ENCODE peak calls at places on chromosomes 11 and 22, in four cellular contexts. J is A549, V is IMR-90, F is H1. K is an unnamed sample.

GRCh38 chr11:10909141-10909883 is 51.5 kb upstream of the ZBED5 start:
- DNase-seq in J (no peak), V (peak; percentile 42), F (no peak), K (no peak)

GRCh38 chr22:43131773-43132501 is 11.3 kb downstream of the MCAT start:
- DNase-seq in J (no peak), V (no peak), F (no peak), K (no peak)

GRCh38 chr11:23233075-23233474 is 372.8 kb upstream of the CCDC179 start:
- DNase-seq in J (no peak), V (peak; percentile 76), F (no peak), K (no peak)

GRCh38 chr11:17988465-17988864 is 24.4 kb downstream of the SERGEF start:
- DNase-seq in J (no peak), V (no peak), F (no peak), K (no peak)

GRCh38 chr11:30314625-30315024 is 8.3 kb upstream of the ARL14EP start:
- DNase-seq in J (no peak), V (peak; percentile 34), F (no peak), K (no peak)

GRCh38 chr11:12331239-12331874 is 46.0 kb upstream of the PARVA start:
- DNase-seq in J (peak; percentile 83), V (peak; percentile 88), F (peak; percentile 84), K (peak; percentile 78)

GRCh38 chr22:43777204-43777671 is 34.9 kb downstream of the EFCAB6 start:
- DNase-seq in J (peak; percentile 10), V (peak; percentile 91), F (no peak), K (no peak)

GRCh38 chr22:46280999-46281623 is 13.3 kb downstream of the TTC38 start:
- DNase-seq in J (no peak), V (no peak), F (no peak), K (no peak)

GRCh38 chr11:65401803-65402248 is 15.4 kb downstream of the FRMD8 start:
- DNase-seq in J (no peak), V (no peak), F (no peak), K (peak; percentile 53)

GRCh38 chr11:123561046-123561781 is 93.2 kb downstream of the SCN3B start:
- DNase-seq in J (no peak), V (peak; percentile 56), F (no peak), K (peak; percentile 7)

GRCh38 chr11:57641426-57641825 is 8.3 kb downstream of the YPEL4 start:
- DNase-seq in J (peak; percentile 74), V (peak; percentile 69), F (no peak), K (peak; percentile 47)

GRCh38 chr22:31440681-31441080 is 41.3 kb downstream of the DRG1 start:
- DNase-seq in J (no peak), V (no peak), F (no peak), K (no peak)

GRCh38 chr11:108432783-108433182 is 34.5 kb downstream of the C11orf65 start:
- DNase-seq in J (no peak), V (peak; percentile 42), F (no peak), K (no peak)

GRCh38 chr11:134676516-134677287 is 264.7 kb upstream of the B3GAT1 start:
- DNase-seq in J (no peak), V (no peak), F (no peak), K (no peak)

GRCh38 chr11:114183041-114183511 is 113.1 kb upstream of the NNMT start:
- DNase-seq in J (no peak), V (no peak), F (no peak), K (no peak)

GRCh38 chr11:236774-237767 is at the start of gene PSMD13:
- DNase-seq in J (peak; percentile 77), V (peak; percentile 81), F (peak; percentile 87), K (peak; percentile 66)

GRCh38 chr11:43504316-43504950 is 145.7 kb downstream of the TTC17 start:
- DNase-seq in J (peak; percentile 39), V (peak; percentile 13), F (peak; percentile 47), K (peak; percentile 38)

GRCh38 chr22:18987765-18988164 is 51.7 kb upstream of the PRODH start:
- DNase-seq in J (no peak), V (no peak), F (peak; percentile 78), K (peak; percentile 32)

GRCh38 chr22:32752868-32753520 is 48.5 kb upstream of the TIMP3 start:
- DNase-seq in J (no peak), V (peak; percentile 86), F (no peak), K (no peak)

GRCh38 chr11:116960916-116961315 is 123.5 kb upstream of the APOA1 start:
- DNase-seq in J (no peak), V (peak; percentile 83), F (no peak), K (no peak)

GRCh38 chr11:85123752-85124231 is 503.4 kb downstream of the DLG2 start:
- DNase-seq in J (peak; percentile 4), V (no peak), F (no peak), K (no peak)

GRCh38 chr22:20602589-20603164 is 95.3 kb downstream of the MED15 start:
- DNase-seq in J (no peak), V (no peak), F (peak; percentile 36), K (no peak)

GRCh38 chr11:35166369-35167360 is 27.7 kb downstream of the CD44 start:
- DNase-seq in J (peak; percentile 73), V (peak; percentile 93), F (no peak), K (no peak)

GRCh38 chr11:15123849-15124248 is 9.1 kb downstream of the INSC start:
- DNase-seq in J (no peak), V (peak; percentile 90), F (no peak), K (no peak)

GRCh38 chr11:4115128-4115527 is 20.5 kb downstream of the RRM1 start:
- DNase-seq in J (no peak), V (no peak), F (no peak), K (no peak)

GRCh38 chr22:37633082-37633692 is 6.3 kb upstream of the SH3BP1 start:
- DNase-seq in J (no peak), V (no peak), F (no peak), K (no peak)

GRCh38 chr11:16070573-16070972 is 285.8 kb downstream of the SOX6 start:
- DNase-seq in J (no peak), V (no peak), F (no peak), K (no peak)

GRCh38 chr22:44371741-44372525 is 59.2 kb upstream of the SHISAL1 start:
- DNase-seq in J (no peak), V (no peak), F (no peak), K (no peak)

GRCh38 chr11:110345756-110346155 is 49.3 kb upstream of the RDX start:
- DNase-seq in J (no peak), V (no peak), F (no peak), K (peak; percentile 30)

GRCh38 chr22:41578114-41578513 is 11.5 kb downstream of the PMM1 start:
- DNase-seq in J (no peak), V (no peak), F (no peak), K (no peak)

GRCh38 chr11:76230392-76230791 is 24.1 kb upstream of the WNT11 start:
- DNase-seq in J (no peak), V (no peak), F (no peak), K (no peak)

GRCh38 chr11:76233196-76233921 is 27.1 kb upstream of the WNT11 start:
- DNase-seq in J (no peak), V (no peak), F (no peak), K (no peak)

GRCh38 chr11:76231339-76231738 is 25.0 kb upstream of the WNT11 start:
- DNase-seq in J (no peak), V (no peak), F (no peak), K (no peak)

GRCh38 chr11:76233936-76234703 is 27.8 kb upstream of the WNT11 start:
- DNase-seq in J (no peak), V (no peak), F (no peak), K (no peak)

GRCh38 chr11:76232026-76232665 is 25.8 kb upstream of the WNT11 start:
- DNase-seq in J (no peak), V (no peak), F (no peak), K (no peak)
- TF ChIP-seq MAFK in J (no peak), V (no peak), F (no peak), K (no peak)

GRCh38 chr11:3047637-3048036 is 9.6 kb downstream of the CARS1 start:
- DNase-seq in J (no peak), V (no peak), F (no peak), K (no peak)

GRCh38 chr11:3050386-3051325 is 6.6 kb downstream of the CARS1 start:
- DNase-seq in J (no peak), V (no peak), F (no peak), K (no peak)

GRCh38 chr11:3052109-3052479 is 5.1 kb downstream of the CARS1 start:
- DNase-seq in J (no peak), V (no peak), F (no peak), K (no peak)

GRCh38 chr11:3051435-3052108 is 5.7 kb downstream of the CARS1 start:
- DNase-seq in J (no peak), V (no peak), F (no peak), K (no peak)

DNA sequence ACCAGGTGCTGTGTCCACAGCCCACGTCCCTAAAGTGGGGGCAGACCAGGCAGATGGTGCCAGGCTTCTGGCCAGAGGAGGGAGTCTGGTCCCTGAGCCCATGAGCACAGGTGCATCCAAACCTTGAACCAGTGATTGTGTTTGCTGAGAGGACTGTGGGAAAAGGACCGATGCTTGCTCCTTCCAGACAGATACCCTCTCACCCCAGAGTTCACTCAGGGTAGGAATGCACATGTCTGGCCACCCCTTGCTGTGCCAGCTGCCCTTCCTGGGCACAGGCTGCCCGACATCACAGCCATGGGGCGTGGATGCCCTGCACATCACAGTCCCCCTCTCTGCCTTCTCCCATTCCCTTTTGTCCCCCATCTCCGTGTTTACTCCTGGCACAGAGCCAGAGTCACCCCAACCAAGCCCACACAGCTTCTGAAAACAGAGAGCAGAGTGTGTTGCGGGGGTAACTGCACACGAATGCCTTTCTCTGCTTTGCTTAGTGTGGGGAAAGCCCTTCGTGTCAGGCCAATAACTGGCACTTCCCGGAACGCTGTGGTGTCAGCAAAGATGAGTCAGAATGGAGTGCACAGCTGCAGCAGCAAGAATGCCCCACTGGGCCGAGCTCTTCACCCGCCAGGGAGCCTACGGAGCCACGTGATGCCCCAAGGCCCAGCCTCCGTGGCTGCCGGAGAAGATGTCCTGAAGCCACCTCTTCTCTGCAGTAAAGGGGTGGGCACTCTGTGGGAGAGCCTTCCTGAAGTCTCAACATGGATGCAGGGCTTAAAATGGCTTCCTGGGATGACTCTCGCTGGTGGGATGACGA is 7.6 kb downstream of the CARS1 start:
- DNase-seq in J (peak; percentile 77), V (peak; percentile 98), F (no peak), K (no peak)
- TF ChIP-seq MAFK in J (peak; percentile 72), V (peak; percentile 80), F (no peak), K (no peak)

GRCh38 chr11:6319001-6319878 is 1.1 kb downstream of the CAVIN3 start:
- DNase-seq in J (peak; percentile 6), V (peak; percentile 34), F (peak; percentile 73), K (no peak)
- TF ChIP-seq MAFK in J (no peak), V (no peak), F (no peak), K (no peak)

DNA sequence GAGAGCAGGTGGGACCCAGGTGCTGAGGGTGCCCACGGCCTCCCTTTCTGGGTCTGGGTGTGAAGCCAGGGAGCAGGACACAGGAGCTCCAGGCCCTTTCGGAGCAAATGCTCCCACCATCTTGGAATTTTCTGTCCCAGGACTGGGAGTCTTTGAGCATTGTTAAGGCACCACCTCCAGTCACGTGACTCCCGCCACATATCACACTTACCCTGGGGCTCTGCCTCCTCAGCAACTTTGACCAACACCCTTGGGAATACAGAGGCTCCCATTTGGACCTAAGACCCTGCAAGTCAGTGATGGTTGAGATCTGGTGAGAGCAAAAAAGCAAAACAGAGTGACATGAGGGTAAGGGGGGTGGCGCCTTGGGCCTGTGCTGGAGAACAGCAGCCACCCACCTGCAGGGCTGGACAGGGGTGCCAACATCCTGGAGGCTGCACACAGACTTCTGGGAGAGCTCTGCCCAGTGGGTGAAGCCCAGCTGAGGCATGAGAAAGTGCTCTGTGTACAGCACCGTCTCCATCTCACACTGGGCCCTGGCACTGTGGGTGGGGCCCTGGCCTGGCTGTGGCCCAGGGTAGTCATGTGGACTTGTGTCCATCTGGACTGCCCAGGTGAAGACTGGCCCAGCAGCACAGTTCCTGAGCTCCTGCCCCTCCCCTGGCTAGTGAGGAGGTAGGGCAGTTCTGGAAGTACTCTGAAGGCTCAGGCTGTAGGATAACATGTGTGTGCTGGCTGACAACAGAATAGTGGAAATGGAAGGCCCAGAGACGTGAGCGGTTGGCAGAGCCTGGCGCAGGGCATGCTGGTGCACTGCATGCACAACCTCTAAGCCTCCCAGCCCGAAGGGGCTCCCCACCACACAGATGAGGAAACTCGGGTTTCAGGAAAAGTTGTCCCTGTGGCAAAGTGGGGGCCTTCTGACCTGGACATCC is 35.6 kb downstream of the RSPH14 start:
- DNase-seq in J (no peak), V (no peak), F (no peak), K (no peak)
- TF ChIP-seq MAFK in J (no peak), V (no peak), F (no peak), K (no peak)